ENCODE peak calls at places on chromosomes 13 and 19, in four cellular contexts. G is SK-N-SH, Z is K562, M is HepG2. I is an unnamed sample.
A peak's percentile ranks its signal among the peaks of the same experiment; 100 is the strongest.

GRCh38 chr19:2475702-2476450 is at the start of gene GADD45B:
- DNase-seq in G (peak; percentile 99), Z (peak; percentile 97), M (peak; percentile 93), I (peak; percentile 95)

GRCh38 chr19:36059180-36059910 is 4.6 kb downstream of the WDR62 start:
- DNase-seq in G (no peak), Z (no peak), M (no peak), I (no peak)

GRCh38 chr13:93672996-93673395 is 446.4 kb downstream of the GPC6 start:
- DNase-seq in G (no peak), Z (no peak), M (peak; percentile 3), I (no peak)

GRCh38 chr13:39415403-39415802 is 187.6 kb downstream of the LHFPL6 start:
- DNase-seq in G (peak; percentile 30), Z (no peak), M (no peak), I (peak; percentile 56)

GRCh38 chr19:50205681-50206138 is 2.3 kb downstream of the MYH14 start:
- DNase-seq in G (no peak), Z (no peak), M (no peak), I (peak; percentile 36)

GRCh38 chr13:76012091-76012721 is 376.1 kb downstream of the LMO7 start:
- DNase-seq in G (no peak), Z (no peak), M (no peak), I (no peak)

GRCh38 chr19:14400913-14401312 is 18.2 kb downstream of the DDX39A start:
- DNase-seq in G (no peak), Z (no peak), M (no peak), I (no peak)

GRCh38 chr13:27919299-27919933 is 384 bp upstream of the PDX1 start:
- DNase-seq in G (no peak), Z (no peak), M (peak; percentile 12), I (no peak)

GRCh38 chr19:2380567-2380966 is 20.5 kb downstream of the TMPRSS9 start:
- DNase-seq in G (no peak), Z (no peak), M (no peak), I (no peak)

GRCh38 chr13:42769650-42770049 is 11.7 kb upstream of the FAM216B start:
- DNase-seq in G (no peak), Z (no peak), M (no peak), I (no peak)

GRCh38 chr13:66657165-66657895 is 572.8 kb downstream of the PCDH9 start:
- DNase-seq in G (peak; percentile 28), Z (no peak), M (peak; percentile 11), I (no peak)

GRCh38 chr19:46821512-46822359 is 28.9 kb downstream of the AP2S1 start:
- DNase-seq in G (no peak), Z (no peak), M (no peak), I (peak; percentile 26)

GRCh38 chr19:674282-675151 is 1.7 kb upstream of the FSTL3 start:
- DNase-seq in G (no peak), Z (no peak), M (peak; percentile 30), I (no peak)

GRCh38 chr13:25177012-25177411 is 4.9 kb upstream of the AMER2 start:
- DNase-seq in G (no peak), Z (no peak), M (no peak), I (no peak)

GRCh38 chr13:43085545-43085944 is 62.2 kb downstream of the DNAJC15 start:
- DNase-seq in G (peak; percentile 17), Z (peak; percentile 2), M (no peak), I (no peak)

GRCh38 chr13:110528371-110528770 is 33.2 kb downstream of the RAB20 start:
- DNase-seq in G (no peak), Z (no peak), M (no peak), I (no peak)

GRCh38 chr13:33235078-33235477 is 50.5 kb downstream of the STARD13 start:
- DNase-seq in G (no peak), Z (no peak), M (peak; percentile 71), I (no peak)

GRCh38 chr13:109547942-109548860 is 238.2 kb downstream of the IRS2 start:
- DNase-seq in G (no peak), Z (no peak), M (no peak), I (no peak)

GRCh38 chr19:6811906-6812305 is 39.4 kb downstream of the VAV1 start:
- DNase-seq in G (peak; percentile 73), Z (peak; percentile 69), M (peak; percentile 31), I (no peak)

GRCh38 chr19:46297700-46298476 is 1.0 kb downstream of the HIF3A start:
- DNase-seq in G (peak; percentile 55), Z (peak; percentile 20), M (no peak), I (peak; percentile 35)

GRCh38 chr13:47478985-47479384 is 522.1 kb downstream of the SUCLA2 start:
- DNase-seq in G (no peak), Z (no peak), M (no peak), I (no peak)

GRCh38 chr13:41767801-41768200 is 193.1 kb downstream of the VWA8 start:
- DNase-seq in G (no peak), Z (no peak), M (no peak), I (no peak)
- TF ChIP-seq FOXJ3 in G (no peak), Z (no peak), M (no peak), I (no peak)

DNA sequence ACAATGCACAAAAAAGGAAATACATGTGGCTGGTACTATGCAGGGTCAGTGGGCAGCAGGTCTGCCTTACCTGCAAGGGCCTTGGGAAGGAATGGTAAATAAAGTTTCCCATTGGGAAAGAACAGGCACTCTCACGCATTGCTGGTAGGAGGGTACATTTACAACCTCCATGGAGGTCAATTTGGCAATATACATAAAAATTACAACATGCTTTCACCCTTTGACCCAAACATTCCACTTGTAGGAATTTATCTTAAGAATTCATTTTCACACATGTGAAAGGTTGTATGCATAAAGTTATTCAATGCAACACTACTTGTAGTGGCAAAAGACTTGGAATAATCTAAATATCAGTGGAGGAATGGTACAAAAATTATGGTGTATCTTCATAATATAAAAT is 216.4 kb downstream of the DLEU7 start:
- DNase-seq in G (no peak), Z (no peak), M (peak; percentile 29), I (no peak)
- TF ChIP-seq USF2 in G (no peak), Z (no peak), M (no peak), I (no peak)

DNA sequence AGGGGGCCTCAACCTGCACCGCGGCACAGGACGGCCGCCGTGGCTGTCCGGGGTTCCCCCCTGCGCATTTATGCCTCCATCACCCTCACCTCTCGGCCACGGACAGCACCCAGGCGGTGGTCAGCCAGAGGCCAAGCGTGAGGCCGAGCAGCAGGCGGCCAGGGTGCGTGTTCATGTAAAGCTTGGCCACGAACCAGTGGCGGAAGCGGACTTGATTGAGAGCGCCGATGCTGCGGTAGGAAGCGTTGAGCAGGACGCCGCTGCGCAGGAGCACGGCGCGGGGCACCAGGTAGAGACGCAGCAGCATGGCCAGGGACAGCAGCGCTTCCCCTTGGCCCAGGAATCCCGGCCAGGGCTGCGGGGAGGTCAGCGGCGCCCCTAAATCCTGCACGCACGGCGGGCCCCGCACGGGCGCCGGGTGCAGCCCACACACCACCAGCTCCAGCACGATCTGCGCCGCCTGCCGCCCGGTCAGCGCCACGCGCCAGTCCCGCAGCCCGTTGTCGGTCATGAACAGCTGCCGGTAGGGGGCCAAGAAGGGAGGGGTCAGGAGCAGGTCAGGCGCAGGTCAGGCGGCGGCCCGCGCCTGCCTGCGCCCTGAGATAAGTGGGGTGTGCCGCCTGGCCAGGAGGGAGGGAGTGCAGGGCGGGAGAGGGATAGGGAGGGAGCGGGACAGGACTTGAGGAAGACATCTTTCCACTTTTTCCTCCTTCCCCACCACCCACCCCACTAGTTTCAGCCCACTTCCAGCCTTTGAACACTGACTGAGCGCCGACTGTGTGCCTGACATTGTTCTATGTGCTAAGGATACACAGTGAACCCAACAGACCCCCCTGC is 6.5 kb downstream of the KCNN4 start:
- DNase-seq in G (peak; percentile 87), Z (peak; percentile 98), M (peak; percentile 63), I (peak; percentile 92)
- TF ChIP-seq FOXJ3 in G (no peak), Z (no peak), M (no peak), I (no peak)

GRCh38 chr19:17309198-17309961 is at the start of gene DDA1:
- DNase-seq in G (peak; percentile 97), Z (peak; percentile 100), M (peak; percentile 99), I (peak; percentile 100)

GRCh38 chr19:17312481-17313113 is 3.2 kb downstream of the DDA1 start:
- DNase-seq in G (no peak), Z (no peak), M (no peak), I (no peak)

GRCh38 chr19:17307876-17308377 is 1.4 kb upstream of the DDA1 start:
- DNase-seq in G (no peak), Z (peak; percentile 50), M (no peak), I (no peak)

GRCh38 chr19:17311455-17312248 is 2.3 kb downstream of the DDA1 start:
- DNase-seq in G (no peak), Z (no peak), M (peak; percentile 76), I (no peak)

GRCh38 chr19:17309962-17310461 is 649 bp downstream of the DDA1 start:
- DNase-seq in G (no peak), Z (no peak), M (no peak), I (no peak)
- TF ChIP-seq USF2 in G (no peak), Z (no peak), M (no peak), I (no peak)

GRCh38 chr13:114000151-114001040 is 26.5 kb upstream of the C13orf46 start:
- DNase-seq in G (no peak), Z (no peak), M (no peak), I (no peak)
- TF ChIP-seq FOXJ3 in G (no peak), Z (no peak), M (no peak), I (no peak)

GRCh38 chr19:10672529-10673150 is 18.5 kb downstream of the ILF3 start:
- DNase-seq in G (no peak), Z (no peak), M (no peak), I (no peak)
- TF ChIP-seq USF2 in G (no peak), Z (no peak), M (no peak), I (no peak)

DNA sequence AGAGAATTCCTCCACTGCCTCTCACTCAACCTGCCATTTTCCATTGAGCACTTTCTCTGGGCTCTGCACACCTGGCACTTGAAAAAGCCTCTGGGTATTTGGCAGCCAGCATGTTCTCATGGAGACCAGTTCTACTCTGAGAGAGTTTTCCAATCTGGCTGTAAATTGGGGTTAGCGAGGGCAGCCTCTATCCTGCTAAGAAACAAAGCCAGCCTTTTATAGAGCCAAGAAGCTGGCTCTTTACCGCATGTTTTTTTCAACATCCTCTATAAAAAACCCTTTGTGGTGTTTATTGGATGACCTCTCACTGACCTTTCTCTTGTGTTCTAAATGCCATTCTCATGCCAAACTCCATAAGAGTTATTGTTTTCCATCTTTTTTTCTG is 52.6 kb upstream of the RCBTB2 start:
- DNase-seq in G (no peak), Z (no peak), M (peak; percentile 43), I (no peak)
- TF ChIP-seq FOXJ3 in G (no peak), Z (no peak), M (no peak), I (no peak)

I was measured in WTC11.